ENCODE peak calls at places on chromosomes 13 and 19, in four cellular contexts. A is PC-9, M is mesothelial cell of epicardium, V is lower leg skin. T is an unnamed sample.

GRCh38 chr19:45076029-45076850 is at the start of gene ZNF296:
- DNase-seq in A (peak), M (no peak), V (peak), T (no peak)

GRCh38 chr13:48319458-48320395 is 16.2 kb downstream of the RB1 start:
- DNase-seq in A (no peak), M (no peak), V (no peak), T (no peak)

GRCh38 chr19:56491399-56491798 is 14.3 kb upstream of the ZNF667 start:
- DNase-seq in A (no peak), M (no peak), V (no peak), T (no peak)

GRCh38 chr19:18049390-18049789 is 37.3 kb downstream of the IL12RB1 start:
- DNase-seq in A (no peak), M (no peak), V (peak), T (no peak)

GRCh38 chr19:932647-933552 is 7.1 kb downstream of the ARID3A start:
- DNase-seq in A (peak), M (no peak), V (peak), T (no peak)

GRCh38 chr19:16457195-16457953 is 14.4 kb downstream of the EPS15L1 start:
- DNase-seq in A (peak), M (no peak), V (peak), T (no peak)

GRCh38 chr19:54094601-54095000 is 6.0 kb downstream of the OSCAR start:
- DNase-seq in A (no peak), M (no peak), V (no peak), T (no peak)

GRCh38 chr13:35891973-35892441 is 239.2 kb downstream of the DCLK1 start:
- DNase-seq in A (peak), M (no peak), V (no peak), T (no peak)

GRCh38 chr19:19642506-19643157 is 825 bp downstream of the GMIP start:
- DNase-seq in A (no peak), M (no peak), V (no peak), T (no peak)

GRCh38 chr13:40401911-40402776 is 264.3 kb downstream of the FOXO1 start:
- DNase-seq in A (peak), M (peak), V (peak), T (peak)

GRCh38 chr13:66565261-66565660 is 664.9 kb downstream of the PCDH9 start:
- DNase-seq in A (no peak), M (no peak), V (no peak), T (no peak)

GRCh38 chr13:44758595-44759221 is 182.6 kb upstream of the TSC22D1 start:
- DNase-seq in A (peak), M (no peak), V (no peak), T (no peak)

GRCh38 chr13:37598572-37598971 is at the start of gene POSTN:
- DNase-seq in A (no peak), M (no peak), V (no peak), T (no peak)

GRCh38 chr13:71797487-71797886 is 69.5 kb downstream of the DACH1 start:
- DNase-seq in A (no peak), M (no peak), V (no peak), T (no peak)

GRCh38 chr13:34076943-34077703 is 259.2 kb downstream of the RFC3 start:
- DNase-seq in A (no peak), M (no peak), V (no peak), T (no peak)

GRCh38 chr13:40439928-40440327 is 226.5 kb downstream of the FOXO1 start:
- DNase-seq in A (no peak), M (no peak), V (no peak), T (no peak)

GRCh38 chr13:84132491-84132890 is 250.2 kb upstream of the SLITRK1 start:
- DNase-seq in A (no peak), M (no peak), V (no peak), T (no peak)

GRCh38 chr13:113886561-113887112 is 22.8 kb upstream of the GAS6 start:
- DNase-seq in A (no peak), M (no peak), V (no peak), T (peak)

GRCh38 chr13:101209206-101209893 is 207.0 kb downstream of the NALCN start:
- DNase-seq in A (no peak), M (no peak), V (no peak), T (no peak)

GRCh38 chr19:41225238-41226052 is 6.4 kb downstream of the AXL start:
- DNase-seq in A (peak), M (no peak), V (peak), T (peak)

GRCh38 chr19:49362048-49362925 is at the start of gene TEAD2:
- DNase-seq in A (peak), M (peak), V (peak), T (peak)

GRCh38 chr19:30670562-30671513 is 298.7 kb downstream of the ZNF536 start:
- DNase-seq in A (no peak), M (no peak), V (peak), T (no peak)

GRCh38 chr19:4518345-4519171 is at the start of gene PLIN4:
- DNase-seq in A (peak), M (no peak), V (no peak), T (no peak)

GRCh38 chr13:20362642-20363041 is 130.5 kb upstream of the GJB6 start:
- DNase-seq in A (no peak), M (no peak), V (no peak), T (no peak)
- TF ChIP-seq CTCF in A (no peak), M (no peak), V (no peak), T (no peak)

DNA sequence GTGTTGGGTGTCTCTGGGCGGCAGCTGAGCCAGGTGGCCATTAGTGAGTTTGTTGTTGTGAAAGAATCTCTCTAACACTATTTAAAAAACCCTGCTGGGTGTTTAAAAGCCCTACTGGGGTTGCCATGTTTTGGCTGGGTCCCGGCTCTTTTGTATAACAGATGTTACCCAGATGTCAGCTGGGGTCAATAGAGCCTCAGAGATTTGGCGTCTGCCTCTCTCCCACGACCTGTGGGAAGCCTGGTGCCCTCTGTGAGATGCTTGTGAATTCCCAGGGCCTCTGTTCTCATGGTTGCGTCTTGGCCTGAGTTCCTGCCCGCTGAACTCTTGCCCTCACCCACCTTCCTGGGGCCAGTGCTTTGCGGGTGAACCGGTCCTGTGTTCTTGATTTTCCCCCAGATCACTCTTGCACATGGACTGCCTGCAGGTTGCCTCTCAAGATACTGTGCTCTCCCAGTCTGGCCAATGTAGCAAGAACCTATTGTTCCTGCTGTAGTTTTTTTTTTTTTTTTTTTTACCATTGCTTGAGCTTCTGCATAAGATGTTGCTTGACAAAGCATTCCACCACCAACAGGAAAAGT is 9.5 kb downstream of the NFILZ start:
- DNase-seq in A (no peak), M (no peak), V (no peak), T (no peak)
- TF ChIP-seq CTCF in A (no peak), M (no peak), V (no peak), T (no peak)

GRCh38 chr13:20182231-20182846 is 10.4 kb downstream of the GJB2 start:
- DNase-seq in A (peak), M (no peak), V (peak), T (no peak)
- TF ChIP-seq CTCF in A (peak), M (peak), V (no peak), T (peak)

GRCh38 chr19:33397536-33398360 is 24.2 kb downstream of the CEBPG start:
- DNase-seq in A (no peak), M (peak), V (peak), T (no peak)
- TF ChIP-seq CTCF in A (no peak), M (peak), V (no peak), T (no peak)